ENCODE peak calls at places on chromosome 3, in six cellular contexts. J is testis, I is HCT116, W is right lobe of liver, Y is A549, X is breast epithelium. C is an unnamed sample. For H3K9me3, the result is how much of the 10 kb centered on the place peaks cover.

GRCh38 chr3:179113903-179114302 is 34.3 kb upstream of the PIK3CA start:
- DNase-seq in W (no peak), Y (no peak), X (no peak), I (no peak), J (no peak), C (no peak)

GRCh38 chr3:30553641-30554316 is 52.6 kb upstream of the TGFBR2 start:
- DNase-seq in W (no peak), Y (no peak), J (no peak), I (no peak), X (no peak), C (no peak)

GRCh38 chr3:84066920-84067319 is 891.9 kb upstream of the CADM2 start:
- DNase-seq in I (no peak), J (no peak), X (no peak), Y (no peak), W (no peak), C (no peak)

GRCh38 chr3:152026033-152026556 is 152.7 kb downstream of the SUCNR1 start:
- DNase-seq in J (no peak), W (no peak), X (no peak), I (peak), Y (peak), C (peak)

GRCh38 chr3:67384790-67385397 is 269.5 kb downstream of the SUCLG2 start:
- DNase-seq in Y (peak), X (no peak), J (peak), I (peak), W (no peak), C (no peak)

GRCh38 chr3:57794951-57795350 is 38.8 kb downstream of the SLMAP start:
- DNase-seq in X (no peak), Y (no peak), W (no peak), I (no peak), J (no peak), C (no peak)

GRCh38 chr3:75048650-75049049 is 434.2 kb upstream of the CNTN3 start:
- DNase-seq in W (no peak), J (no peak), Y (no peak), I (no peak), X (no peak), C (no peak)

GRCh38 chr3:53255775-53256703 is at the start of gene TKT:
- DNase-seq in I (no peak), W (peak), J (peak), X (peak), Y (peak), C (peak)

GRCh38 chr3:108091498-108092259 is 848 bp upstream of the CD47 start:
- DNase-seq in X (no peak), W (no peak), J (no peak), I (no peak), Y (peak), C (no peak)

GRCh38 chr3:123480428-123480827 is 31.5 kb upstream of the ADCY5 start:
- DNase-seq in W (no peak), Y (no peak), J (no peak), I (no peak), X (no peak), C (no peak)

GRCh38 chr3:23999012-23999641 is 54.0 kb downstream of the NR1D2 start:
- DNase-seq in X (peak), Y (peak), J (peak), I (peak), W (peak), C (peak)

GRCh38 chr3:72821170-72821781 is 27.0 kb downstream of the SHQ1 start:
- DNase-seq in W (peak), X (no peak), I (no peak), J (no peak), Y (no peak), C (no peak)

GRCh38 chr3:146747928-146748327 is 142.8 kb upstream of the PLSCR5 start:
- DNase-seq in X (no peak), Y (no peak), W (no peak), J (no peak), I (peak), C (no peak)

GRCh38 chr3:36989000-36989399 is 3.9 kb downstream of the EPM2AIP1 start:
- DNase-seq in Y (no peak), W (no peak), X (no peak), I (no peak), J (no peak), C (no peak)

GRCh38 chr3:184682671-184683070 is 29.2 kb downstream of the MAGEF1 start:
- DNase-seq in I (no peak), J (no peak), Y (no peak), W (no peak), X (no peak), C (no peak)

GRCh38 chr3:140204271-140204984 is 269.4 kb downstream of the CLSTN2 start:
- DNase-seq in W (no peak), Y (no peak), I (no peak), J (no peak), X (no peak), C (no peak)

GRCh38 chr3:140205598-140205997 is 270.6 kb downstream of the CLSTN2 start:
- DNase-seq in X (no peak), Y (no peak), I (no peak), J (no peak), W (no peak), C (no peak)

GRCh38 chr3:140207541-140207940 is 272.6 kb downstream of the CLSTN2 start:
- DNase-seq in J (no peak), W (no peak), Y (no peak), I (no peak), X (no peak), C (no peak)

GRCh38 chr3:140203510-140203909 is 268.5 kb downstream of the CLSTN2 start:
- DNase-seq in X (no peak), I (no peak), W (no peak), J (no peak), Y (no peak), C (no peak)

DNA sequence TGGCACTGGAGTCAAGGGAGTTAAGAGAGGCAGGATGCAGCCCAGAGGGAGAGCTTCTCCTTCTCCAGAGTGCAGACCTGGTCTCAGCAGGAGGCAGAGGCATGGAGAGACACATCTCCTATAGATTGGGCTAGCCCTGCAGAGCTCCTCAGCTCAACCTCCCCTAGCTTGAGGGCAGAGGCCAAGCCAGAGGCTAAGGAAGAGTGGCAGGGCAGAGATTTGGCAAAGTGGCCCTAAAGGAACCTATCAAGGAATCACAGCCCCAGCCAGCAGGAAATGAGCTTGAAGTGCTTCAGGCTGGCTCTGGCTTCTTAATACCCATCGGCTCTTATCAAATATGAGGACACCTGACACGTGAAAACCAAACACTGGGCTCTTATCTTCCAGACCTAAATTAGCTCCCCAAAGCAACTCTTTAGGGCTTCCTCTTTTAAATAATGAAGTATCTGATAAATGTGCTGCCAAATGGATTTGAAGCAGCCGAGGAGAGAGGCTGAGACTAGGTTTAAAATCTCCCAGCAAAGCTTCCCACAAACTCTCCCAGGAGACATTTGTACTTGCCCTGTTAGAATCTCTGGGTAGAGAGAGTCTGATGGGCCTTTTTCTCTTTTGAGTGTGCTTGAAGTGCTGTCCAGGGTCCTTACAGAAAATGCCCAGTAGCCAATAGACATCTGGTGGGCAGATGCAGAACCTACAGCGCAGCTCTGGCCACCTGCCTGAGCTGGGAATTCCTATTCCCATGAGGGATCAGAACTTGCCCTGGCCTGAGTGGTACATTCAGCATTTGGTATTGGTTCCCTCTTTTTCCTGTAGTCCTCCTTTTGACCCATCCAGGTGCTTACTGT is 271.4 kb downstream of the CLSTN2 start:
- DNase-seq in I (no peak), X (no peak), W (no peak), Y (no peak), J (peak), C (peak)
- TF ChIP-seq CTCF in I (no peak), X (no peak), W (no peak), Y (no peak), J (peak), C (peak)

GRCh38 chr3:40737343-40737742 is 212.6 kb downstream of the ZNF621 start:
- DNase-seq in Y (no peak), I (no peak), W (no peak), J (no peak), X (no peak), C (no peak)
- H3K9me3 ChIP-seq in Y (under half), I (under half), W (under half), J (under half), X (under half), C (under half)

DNA sequence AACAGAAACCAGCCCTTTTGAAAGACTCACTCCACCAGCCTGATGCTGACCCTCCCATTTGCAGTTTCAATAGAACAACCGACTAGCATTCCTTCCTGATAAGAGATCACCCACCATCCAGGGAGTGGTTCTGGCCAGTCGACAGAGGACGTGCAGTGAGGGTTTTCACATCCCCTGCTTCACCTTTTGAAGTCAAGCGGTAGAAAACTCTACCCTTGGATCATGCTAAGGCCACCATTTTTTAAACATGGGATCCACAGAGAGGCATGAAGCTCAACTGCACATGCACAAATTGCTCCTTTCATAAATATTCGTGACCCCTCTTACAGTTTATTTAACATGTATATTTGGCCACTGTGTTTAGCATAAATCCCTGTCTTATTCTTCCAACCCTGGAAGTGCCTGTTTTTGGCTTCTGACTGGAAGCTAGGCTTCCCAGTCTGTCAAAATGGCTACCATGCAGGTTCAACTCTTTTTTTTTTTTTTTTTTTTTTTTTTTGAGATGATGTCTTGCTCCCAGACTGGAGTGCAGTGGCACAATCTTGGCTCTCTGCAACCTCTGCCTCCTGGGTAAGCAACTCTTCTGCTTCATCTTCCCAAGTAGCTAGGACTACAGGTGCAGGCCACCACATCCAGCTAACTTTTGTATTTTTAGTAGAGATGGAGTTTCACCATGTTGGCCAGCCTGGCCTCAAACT is 1.0 kb upstream of the THUMPD3 start:
- DNase-seq in Y (no peak), W (no peak), I (no peak), X (no peak), J (no peak), C (no peak)
- H3K4me3 ChIP-seq in Y (peak), W (peak), I (peak), X (peak), J (peak), C (peak)

GRCh38 chr3:99879275-99879674 is 61.6 kb downstream of the CMSS1 start:
- DNase-seq in W (no peak), J (no peak), Y (no peak), I (no peak), X (no peak), C (no peak)
- TF ChIP-seq CTCF in W (no peak), J (no peak), Y (no peak), I (no peak), X (no peak), C (no peak)

DNA sequence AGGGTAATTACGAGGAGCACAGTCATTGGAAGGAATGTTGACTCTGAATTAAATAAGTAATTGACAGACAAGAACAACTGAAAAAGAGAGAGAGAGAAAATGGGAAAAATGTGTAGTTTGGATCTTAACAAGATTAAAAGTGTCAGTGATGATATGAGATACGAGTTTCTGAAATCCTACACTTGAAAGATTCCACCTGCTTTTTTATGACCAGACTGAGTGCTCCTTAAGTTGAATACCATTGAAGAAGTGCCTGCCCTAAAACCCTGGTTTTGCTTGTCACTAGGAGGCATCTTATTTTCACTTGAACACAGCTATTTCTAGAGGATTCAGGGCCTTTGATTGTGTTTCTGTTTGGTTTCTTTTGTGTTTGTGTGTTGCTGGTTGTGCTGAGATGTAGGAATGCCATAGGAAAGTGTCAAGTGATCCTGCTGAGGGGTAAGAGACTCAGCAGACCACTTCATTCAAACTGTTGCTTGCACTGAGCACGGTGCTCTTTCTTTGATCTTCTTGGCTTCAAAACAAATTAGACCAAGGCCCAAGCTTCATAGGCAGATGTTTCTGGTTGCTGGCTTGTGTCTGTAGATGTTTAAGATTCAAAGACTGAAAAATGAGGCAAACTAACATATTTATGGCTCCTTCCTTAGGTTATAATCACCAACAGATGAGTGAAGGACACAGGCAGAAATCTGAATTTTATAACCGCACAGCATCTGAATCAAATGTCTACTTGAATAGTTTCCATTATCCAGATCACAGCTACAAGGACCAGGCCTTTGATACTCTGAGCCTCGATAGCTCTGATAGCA is 17.2 kb upstream of the ABHD10 start:
- DNase-seq in W (no peak), I (no peak), J (no peak), X (no peak), Y (no peak), C (no peak)
- H3K9me3 ChIP-seq in W (under half), I (under half), J (under half), X (under half), Y (under half), C (under half)

DNA sequence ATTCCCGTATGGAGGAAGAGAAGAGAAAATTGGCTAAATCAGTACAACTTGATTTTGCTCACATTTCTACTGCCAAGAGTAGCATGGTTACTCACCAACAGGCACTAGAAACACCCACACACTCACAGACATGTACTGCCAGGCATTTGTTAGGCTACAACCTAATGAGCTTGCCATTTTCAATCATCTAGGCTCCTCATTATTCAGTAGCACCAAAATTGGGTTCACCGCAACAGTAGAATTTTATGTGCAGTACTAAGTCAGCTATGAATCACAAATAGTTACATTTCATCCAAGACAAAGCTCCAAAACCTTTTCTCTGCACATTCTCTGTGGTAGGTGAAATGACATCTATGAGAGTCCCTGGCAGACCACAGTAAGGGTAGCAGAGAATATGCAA is 15.0 kb upstream of the THUMPD3 start:
- DNase-seq in I (no peak), J (no peak), W (no peak), X (no peak), Y (no peak), C (no peak)
- H3K4me3 ChIP-seq in I (no peak), J (no peak), W (no peak), X (no peak), Y (no peak), C (no peak)

GRCh38 chr3:73867524-73867923 is 242.8 kb upstream of the PDZRN3 start:
- DNase-seq in Y (no peak), I (no peak), W (no peak), J (no peak), X (no peak), C (no peak)

GRCh38 chr3:73863546-73864079 is 238.9 kb upstream of the PDZRN3 start:
- DNase-seq in W (no peak), J (no peak), Y (no peak), I (no peak), X (no peak), C (no peak)

GRCh38 chr3:73874596-73874995 is 249.9 kb upstream of the PDZRN3 start:
- DNase-seq in I (no peak), Y (no peak), X (no peak), W (no peak), J (no peak), C (no peak)

GRCh38 chr3:73868688-73869315 is 244.1 kb upstream of the PDZRN3 start:
- DNase-seq in X (no peak), J (peak), I (no peak), Y (peak), W (no peak), C (no peak)
- TF ChIP-seq CTCF in X (peak), J (no peak), I (no peak), Y (peak), W (peak), C (peak)

GRCh38 chr3:260911-261310 is 64.3 kb downstream of the CHL1 start:
- DNase-seq in Y (no peak), W (no peak), I (no peak), J (no peak), X (no peak), C (no peak)
- H3K9me3 ChIP-seq in Y (under half), W (under half), I (under half), J (under half), X (under half), C (under half)